ENCODE peak calls at places on chromosomes 13 and 19, in six cellular contexts. R is WTC11, X is H1, I is K562, O is GM12878, Z is HCT116. M is an unnamed sample.

GRCh38 chr19:58317481-58318072 is 9.2 kb upstream of the ZSCAN22 start:
- DNase-seq in R (no peak), X (no peak), I (peak), O (no peak), Z (no peak), M (no peak)

GRCh38 chr19:31633014-31633413 is 283.8 kb upstream of the TSHZ3 start:
- DNase-seq in R (no peak), X (no peak), I (no peak), O (no peak), Z (no peak), M (no peak)

GRCh38 chr13:47396915-47397314 is 500.1 kb upstream of the HTR2A start:
- DNase-seq in R (peak), X (no peak), I (no peak), O (no peak), Z (no peak), M (no peak)

GRCh38 chr13:42110410-42111155 is 62.1 kb downstream of the DGKH start:
- DNase-seq in R (no peak), X (no peak), I (peak), O (peak), Z (peak), M (peak)

GRCh38 chr19:6868341-6868740 is 19.0 kb upstream of the ADGRE1 start:
- DNase-seq in R (no peak), X (no peak), I (no peak), O (no peak), Z (no peak), M (no peak)

GRCh38 chr19:15028490-15028889 is 20.8 kb upstream of the CASP14 start:
- DNase-seq in R (no peak), X (no peak), I (no peak), O (no peak), Z (no peak), M (no peak)

GRCh38 chr19:29673451-29674371 is 8.4 kb downstream of the PLEKHF1 start:
- DNase-seq in R (no peak), X (no peak), I (no peak), O (no peak), Z (no peak), M (no peak)

GRCh38 chr19:47623151-47623920 is 14.4 kb downstream of the BICRA start:
- DNase-seq in R (no peak), X (no peak), I (no peak), O (no peak), Z (no peak), M (no peak)

GRCh38 chr19:37218592-37218935 is 550 bp downstream of the ZNF383 start:
- DNase-seq in R (no peak), X (no peak), I (no peak), O (peak), Z (no peak), M (no peak)

GRCh38 chr19:10568826-10569651 is at the start of gene CDKN2D:
- DNase-seq in R (peak), X (peak), I (peak), O (peak), Z (peak), M (peak)

GRCh38 chr19:48554385-48555091 is 2.6 kb downstream of the SULT2B1 start:
- DNase-seq in R (peak), X (peak), I (peak), O (no peak), Z (no peak), M (peak)

GRCh38 chr13:76882431-76882830 is 3.8 kb downstream of the KCTD12 start:
- DNase-seq in R (no peak), X (no peak), I (no peak), O (no peak), Z (no peak), M (no peak)

GRCh38 chr19:14786421-14786851 is 8.1 kb upstream of the ADGRE2 start:
- DNase-seq in R (peak), X (no peak), I (peak), O (no peak), Z (no peak), M (no peak)

GRCh38 chr13:93450226-93450625 is 223.6 kb downstream of the GPC6 start:
- DNase-seq in R (no peak), X (no peak), I (no peak), O (no peak), Z (no peak), M (no peak)

GRCh38 chr19:7762719-7763293 is at the start of gene CLEC4M:
- DNase-seq in R (no peak), X (no peak), I (no peak), O (no peak), Z (no peak), M (no peak)

GRCh38 chr13:25371608-25372274 is at the start of gene ATP8A2:
- DNase-seq in R (peak), X (no peak), I (peak), O (no peak), Z (no peak), M (no peak)

GRCh38 chr13:44746690-44747089 is 170.6 kb upstream of the TSC22D1 start:
- DNase-seq in R (no peak), X (no peak), I (no peak), O (no peak), Z (no peak), M (no peak)

GRCh38 chr13:79936368-79937136 is 404.4 kb downstream of the SPRY2 start:
- DNase-seq in R (no peak), X (no peak), I (no peak), O (no peak), Z (no peak), M (peak)

GRCh38 chr19:19575411-19575810 is 37.3 kb downstream of the CILP2 start:
- DNase-seq in R (no peak), X (no peak), I (no peak), O (no peak), Z (no peak), M (no peak)

GRCh38 chr13:53060840-53061485 is 32.4 kb downstream of the OLFM4 start:
- DNase-seq in R (no peak), X (no peak), I (no peak), O (no peak), Z (no peak), M (no peak)

GRCh38 chr13:53068841-53069520 is 40.4 kb downstream of the OLFM4 start:
- DNase-seq in R (no peak), X (no peak), I (no peak), O (no peak), Z (no peak), M (no peak)

GRCh38 chr13:53066411-53066810 is 37.8 kb downstream of the OLFM4 start:
- DNase-seq in R (no peak), X (no peak), I (no peak), O (no peak), Z (no peak), M (no peak)

GRCh38 chr13:53069800-53070199 is 41.2 kb downstream of the OLFM4 start:
- DNase-seq in R (no peak), X (no peak), I (no peak), O (no peak), Z (no peak), M (no peak)

GRCh38 chr13:53064721-53065120 is 36.1 kb downstream of the OLFM4 start:
- DNase-seq in R (no peak), X (no peak), I (no peak), O (no peak), Z (no peak), M (no peak)
- TF ChIP-seq ATF3 in R (no peak), X (no peak), I (no peak), O (no peak), Z (no peak), M (no peak)

GRCh38 chr13:48654511-48654910 is 782 bp downstream of the CYSLTR2 start:
- DNase-seq in R (no peak), X (no peak), I (no peak), O (no peak), Z (no peak), M (no peak)

GRCh38 chr13:48653074-48654054 is at the start of gene CYSLTR2:
- DNase-seq in R (no peak), X (no peak), I (no peak), O (peak), Z (no peak), M (no peak)

GRCh38 chr13:48660356-48661076 is 6.8 kb downstream of the CYSLTR2 start:
- DNase-seq in R (no peak), X (no peak), I (no peak), O (peak), Z (no peak), M (no peak)

GRCh38 chr13:48656621-48657020 is 2.9 kb downstream of the CYSLTR2 start:
- DNase-seq in R (no peak), X (no peak), I (no peak), O (no peak), Z (no peak), M (peak)

DNA sequence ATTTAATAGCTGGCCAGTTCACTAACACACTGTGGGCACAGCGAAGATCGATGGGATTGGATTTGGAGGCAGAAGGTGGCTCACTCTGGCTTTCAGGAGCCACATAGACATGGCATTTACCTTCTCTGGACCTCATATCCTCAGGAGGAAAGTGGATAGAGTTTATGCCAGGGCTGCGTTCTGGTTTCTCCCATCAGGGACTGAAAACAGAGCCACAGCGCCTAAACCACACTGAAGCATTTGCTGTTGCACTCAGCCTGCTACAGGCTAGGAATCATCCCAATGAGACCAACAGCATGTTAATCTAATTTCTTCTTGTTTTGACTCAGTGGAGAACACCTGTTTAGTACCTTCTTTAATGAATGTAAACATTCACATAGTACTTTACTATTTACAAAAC is 1.6 kb downstream of the CYSLTR2 start:
- DNase-seq in R (no peak), X (no peak), I (no peak), O (no peak), Z (no peak), M (no peak)
- TF ChIP-seq MAX in R (no peak), X (no peak), I (no peak), O (no peak), Z (no peak), M (no peak)

GRCh38 chr13:48600374-48601364 is 53.1 kb upstream of the CYSLTR2 start:
- DNase-seq in R (no peak), X (no peak), I (no peak), O (no peak), Z (no peak), M (peak)
- TF ChIP-seq ATF3 in R (no peak), X (no peak), I (no peak), O (no peak), Z (no peak), M (no peak)

DNA sequence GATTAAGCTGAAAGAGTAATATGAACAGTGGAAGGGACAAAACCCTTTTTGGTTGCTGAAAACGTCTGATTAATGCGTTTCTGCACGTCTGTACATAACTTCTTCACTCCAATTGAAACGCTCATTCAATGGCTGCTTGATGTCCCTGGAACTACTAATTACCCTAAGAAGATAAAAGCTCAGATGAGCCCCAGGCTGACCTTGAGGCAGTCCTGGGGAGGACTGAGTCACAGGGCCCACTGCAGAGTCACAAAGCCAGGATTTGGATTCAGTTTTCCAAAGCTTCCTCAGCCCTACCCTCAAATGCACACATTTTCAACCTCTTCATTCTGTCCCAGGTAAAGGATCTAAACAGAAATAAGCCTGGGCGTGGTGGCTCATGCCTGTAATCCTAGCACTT is 75.0 kb upstream of the FLT1 start:
- DNase-seq in R (no peak), X (no peak), I (no peak), O (no peak), Z (no peak), M (no peak)
- TF ChIP-seq MAX in R (no peak), X (no peak), I (no peak), O (no peak), Z (no peak), M (no peak)

DNA sequence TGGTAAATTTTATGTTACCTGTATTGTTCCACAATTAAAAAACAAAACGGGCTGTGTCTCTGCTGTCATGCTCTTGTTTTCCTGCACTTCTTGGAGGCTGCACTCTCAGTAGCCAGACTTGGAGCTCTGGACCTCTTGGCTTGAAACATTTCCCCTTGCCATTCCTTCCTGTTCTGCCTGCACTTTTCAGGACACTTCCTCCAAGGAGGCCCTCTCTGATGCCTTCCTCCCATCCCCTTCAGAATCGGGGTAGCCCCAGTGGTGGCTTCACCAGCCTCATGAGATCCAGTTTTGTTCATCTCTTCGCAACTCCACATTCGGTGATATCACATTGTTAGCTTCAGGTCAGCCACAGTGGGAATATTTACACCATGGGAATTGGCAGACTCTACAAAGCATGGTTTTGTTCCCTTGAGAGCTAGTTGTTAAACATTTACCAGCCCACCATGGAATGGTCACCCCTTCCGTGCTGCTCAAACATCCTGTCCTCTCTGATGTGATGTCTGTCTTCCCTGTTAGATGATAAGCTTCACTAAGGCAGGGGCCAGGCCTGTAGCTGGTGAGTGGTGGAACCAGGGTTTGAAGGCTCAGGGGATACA is 40.2 kb upstream of the PEG3 start:
- DNase-seq in R (no peak), X (no peak), I (no peak), O (no peak), Z (no peak), M (peak)
- TF ChIP-seq ATF3 in R (no peak), X (no peak), I (no peak), O (no peak), Z (no peak), M (no peak)

M was measured in HepG2.